ENCODE peak calls at places on chromosomes 12 and 14, in ten cellular contexts. One of them, this sample, is unnamed.

GRCh38 chr12:107635139-107635538 is 50.5 kb upstream of the PWP1 start:
- DNase-seq in GOT3: no peak
- DNase-seq in HCT116: no peak
- DNase-seq in GM12891: no peak
- DNase-seq in dorsolateral prefrontal cortex: no peak
- DNase-seq in activated CD4-positive, CD25-positive, alpha-beta regulatory T cell treated with anti-CD3 and anti-CD28 coated beads, Interleukin-2, amount 50 U/mL, for 72 hours: no peak
- DNase-seq in BJ: no peak
- DNase-seq in central memory CD4-positive, alpha-beta T cell: no peak
- DNase-seq in GM04504: no peak
- DNase-seq in activated CD4-positive, alpha-beta T cell treated with anti-CD3 and anti-CD28 coated beads for 36 hours: no peak
- DNase-seq in this sample: no peak

GRCh38 chr14:54395716-54396115 is 1.1 kb upstream of the CDKN3 start:
- DNase-seq in HCT116: no peak
- DNase-seq in GM12891: no peak
- DNase-seq in BJ: no peak
- DNase-seq in GM04504: no peak
- DNase-seq in central memory CD4-positive, alpha-beta T cell: no peak
- DNase-seq in activated CD4-positive, alpha-beta T cell treated with anti-CD3 and anti-CD28 coated beads for 36 hours: no peak
- DNase-seq in GOT3: no peak
- DNase-seq in activated CD4-positive, CD25-positive, alpha-beta regulatory T cell treated with anti-CD3 and anti-CD28 coated beads, Interleukin-2, amount 50 U/mL, for 72 hours: no peak
- DNase-seq in dorsolateral prefrontal cortex: no peak
- DNase-seq in this sample: no peak

GRCh38 chr12:131959137-131959536 is 9.4 kb downstream of the EP400 start:
- DNase-seq in GM12891: no peak
- DNase-seq in HCT116: no peak
- DNase-seq in GM04504: no peak
- DNase-seq in activated CD4-positive, CD25-positive, alpha-beta regulatory T cell treated with anti-CD3 and anti-CD28 coated beads, Interleukin-2, amount 50 U/mL, for 72 hours: no peak
- DNase-seq in central memory CD4-positive, alpha-beta T cell: no peak
- DNase-seq in dorsolateral prefrontal cortex: no peak
- DNase-seq in GOT3: no peak
- DNase-seq in activated CD4-positive, alpha-beta T cell treated with anti-CD3 and anti-CD28 coated beads for 36 hours: no peak
- DNase-seq in BJ: no peak
- DNase-seq in this sample: no peak

GRCh38 chr12:27505771-27506170 is 18.2 kb upstream of the PPFIBP1 start:
- DNase-seq in activated CD4-positive, alpha-beta T cell treated with anti-CD3 and anti-CD28 coated beads for 36 hours: no peak
- DNase-seq in central memory CD4-positive, alpha-beta T cell: no peak
- DNase-seq in BJ: no peak
- DNase-seq in dorsolateral prefrontal cortex: no peak
- DNase-seq in GM04504: no peak
- DNase-seq in activated CD4-positive, CD25-positive, alpha-beta regulatory T cell treated with anti-CD3 and anti-CD28 coated beads, Interleukin-2, amount 50 U/mL, for 72 hours: no peak
- DNase-seq in GOT3: no peak
- DNase-seq in HCT116: no peak
- DNase-seq in GM12891: no peak
- DNase-seq in this sample: no peak

GRCh38 chr12:79842630-79843029 is 92.3 kb downstream of the PPP1R12A start:
- DNase-seq in activated CD4-positive, CD25-positive, alpha-beta regulatory T cell treated with anti-CD3 and anti-CD28 coated beads, Interleukin-2, amount 50 U/mL, for 72 hours: no peak
- DNase-seq in activated CD4-positive, alpha-beta T cell treated with anti-CD3 and anti-CD28 coated beads for 36 hours: no peak
- DNase-seq in dorsolateral prefrontal cortex: no peak
- DNase-seq in GOT3: no peak
- DNase-seq in GM12891: no peak
- DNase-seq in BJ: no peak
- DNase-seq in GM04504: no peak
- DNase-seq in HCT116: no peak
- DNase-seq in central memory CD4-positive, alpha-beta T cell: no peak
- DNase-seq in this sample: no peak

GRCh38 chr12:91422107-91422506 is 239.5 kb upstream of the DCN start:
- DNase-seq in activated CD4-positive, CD25-positive, alpha-beta regulatory T cell treated with anti-CD3 and anti-CD28 coated beads, Interleukin-2, amount 50 U/mL, for 72 hours: no peak
- DNase-seq in dorsolateral prefrontal cortex: peak
- DNase-seq in GM12891: no peak
- DNase-seq in GOT3: no peak
- DNase-seq in activated CD4-positive, alpha-beta T cell treated with anti-CD3 and anti-CD28 coated beads for 36 hours: no peak
- DNase-seq in GM04504: no peak
- DNase-seq in BJ: no peak
- DNase-seq in HCT116: no peak
- DNase-seq in central memory CD4-positive, alpha-beta T cell: no peak
- DNase-seq in this sample: no peak

GRCh38 chr12:5217936-5218335 is 174.3 kb downstream of the KCNA5 start:
- DNase-seq in GOT3: no peak
- DNase-seq in HCT116: no peak
- DNase-seq in activated CD4-positive, alpha-beta T cell treated with anti-CD3 and anti-CD28 coated beads for 36 hours: no peak
- DNase-seq in dorsolateral prefrontal cortex: peak
- DNase-seq in GM04504: no peak
- DNase-seq in central memory CD4-positive, alpha-beta T cell: no peak
- DNase-seq in activated CD4-positive, CD25-positive, alpha-beta regulatory T cell treated with anti-CD3 and anti-CD28 coated beads, Interleukin-2, amount 50 U/mL, for 72 hours: no peak
- DNase-seq in GM12891: no peak
- DNase-seq in BJ: no peak
- DNase-seq in this sample: no peak

GRCh38 chr12:107864235-107864634 is 89.7 kb downstream of the ASCL4 start:
- DNase-seq in HCT116: no peak
- DNase-seq in GOT3: no peak
- DNase-seq in BJ: no peak
- DNase-seq in dorsolateral prefrontal cortex: no peak
- DNase-seq in GM12891: no peak
- DNase-seq in GM04504: no peak
- DNase-seq in activated CD4-positive, CD25-positive, alpha-beta regulatory T cell treated with anti-CD3 and anti-CD28 coated beads, Interleukin-2, amount 50 U/mL, for 72 hours: no peak
- DNase-seq in activated CD4-positive, alpha-beta T cell treated with anti-CD3 and anti-CD28 coated beads for 36 hours: no peak
- DNase-seq in central memory CD4-positive, alpha-beta T cell: no peak
- DNase-seq in this sample: no peak

GRCh38 chr14:104382361-104383087 is 197.0 kb upstream of the C14orf180 start:
- DNase-seq in GOT3: no peak
- DNase-seq in GM12891: no peak
- DNase-seq in BJ: no peak
- DNase-seq in HCT116: no peak
- DNase-seq in GM04504: no peak
- DNase-seq in dorsolateral prefrontal cortex: no peak
- DNase-seq in central memory CD4-positive, alpha-beta T cell: no peak
- DNase-seq in activated CD4-positive, alpha-beta T cell treated with anti-CD3 and anti-CD28 coated beads for 36 hours: no peak
- DNase-seq in activated CD4-positive, CD25-positive, alpha-beta regulatory T cell treated with anti-CD3 and anti-CD28 coated beads, Interleukin-2, amount 50 U/mL, for 72 hours: no peak
- DNase-seq in this sample: peak

GRCh38 chr14:39228044-39228443 is 5.7 kb upstream of the MIA2 start:
- DNase-seq in GM04504: no peak
- DNase-seq in GOT3: no peak
- DNase-seq in activated CD4-positive, CD25-positive, alpha-beta regulatory T cell treated with anti-CD3 and anti-CD28 coated beads, Interleukin-2, amount 50 U/mL, for 72 hours: no peak
- DNase-seq in HCT116: no peak
- DNase-seq in GM12891: no peak
- DNase-seq in central memory CD4-positive, alpha-beta T cell: no peak
- DNase-seq in activated CD4-positive, alpha-beta T cell treated with anti-CD3 and anti-CD28 coated beads for 36 hours: no peak
- DNase-seq in BJ: no peak
- DNase-seq in dorsolateral prefrontal cortex: no peak
- DNase-seq in this sample: no peak

GRCh38 chr14:54529811-54530210 is 20.1 kb downstream of the CGRRF1 start:
- DNase-seq in BJ: peak
- DNase-seq in GM04504: no peak
- DNase-seq in GM12891: no peak
- DNase-seq in dorsolateral prefrontal cortex: no peak
- DNase-seq in GOT3: no peak
- DNase-seq in activated CD4-positive, CD25-positive, alpha-beta regulatory T cell treated with anti-CD3 and anti-CD28 coated beads, Interleukin-2, amount 50 U/mL, for 72 hours: no peak
- DNase-seq in HCT116: no peak
- DNase-seq in central memory CD4-positive, alpha-beta T cell: no peak
- DNase-seq in activated CD4-positive, alpha-beta T cell treated with anti-CD3 and anti-CD28 coated beads for 36 hours: no peak
- DNase-seq in this sample: no peak

GRCh38 chr12:90905691-90906370 is 49.1 kb downstream of the CCER1 start:
- DNase-seq in dorsolateral prefrontal cortex: no peak
- DNase-seq in activated CD4-positive, alpha-beta T cell treated with anti-CD3 and anti-CD28 coated beads for 36 hours: no peak
- DNase-seq in GM04504: no peak
- DNase-seq in HCT116: no peak
- DNase-seq in BJ: no peak
- DNase-seq in GM12891: no peak
- DNase-seq in activated CD4-positive, CD25-positive, alpha-beta regulatory T cell treated with anti-CD3 and anti-CD28 coated beads, Interleukin-2, amount 50 U/mL, for 72 hours: no peak
- DNase-seq in GOT3: no peak
- DNase-seq in central memory CD4-positive, alpha-beta T cell: no peak
- DNase-seq in this sample: no peak

GRCh38 chr14:92670967-92671366 is 77.5 kb downstream of the LGMN start:
- DNase-seq in activated CD4-positive, alpha-beta T cell treated with anti-CD3 and anti-CD28 coated beads for 36 hours: peak
- DNase-seq in activated CD4-positive, CD25-positive, alpha-beta regulatory T cell treated with anti-CD3 and anti-CD28 coated beads, Interleukin-2, amount 50 U/mL, for 72 hours: no peak
- DNase-seq in GOT3: no peak
- DNase-seq in GM04504: no peak
- DNase-seq in BJ: no peak
- DNase-seq in GM12891: no peak
- DNase-seq in dorsolateral prefrontal cortex: no peak
- DNase-seq in central memory CD4-positive, alpha-beta T cell: no peak
- DNase-seq in HCT116: no peak
- DNase-seq in this sample: no peak

GRCh38 chr14:65198346-65198745 is 96.0 kb upstream of the MAX start:
- DNase-seq in HCT116: no peak
- DNase-seq in activated CD4-positive, alpha-beta T cell treated with anti-CD3 and anti-CD28 coated beads for 36 hours: no peak
- DNase-seq in activated CD4-positive, CD25-positive, alpha-beta regulatory T cell treated with anti-CD3 and anti-CD28 coated beads, Interleukin-2, amount 50 U/mL, for 72 hours: no peak
- DNase-seq in central memory CD4-positive, alpha-beta T cell: no peak
- DNase-seq in GM04504: no peak
- DNase-seq in GM12891: no peak
- DNase-seq in dorsolateral prefrontal cortex: no peak
- DNase-seq in BJ: no peak
- DNase-seq in GOT3: no peak
- DNase-seq in this sample: no peak

GRCh38 chr12:95385646-95386045 is 88.3 kb upstream of the METAP2 start:
- DNase-seq in activated CD4-positive, CD25-positive, alpha-beta regulatory T cell treated with anti-CD3 and anti-CD28 coated beads, Interleukin-2, amount 50 U/mL, for 72 hours: no peak
- DNase-seq in GM12891: no peak
- DNase-seq in central memory CD4-positive, alpha-beta T cell: no peak
- DNase-seq in dorsolateral prefrontal cortex: peak
- DNase-seq in GM04504: peak
- DNase-seq in activated CD4-positive, alpha-beta T cell treated with anti-CD3 and anti-CD28 coated beads for 36 hours: no peak
- DNase-seq in HCT116: no peak
- DNase-seq in BJ: no peak
- DNase-seq in GOT3: no peak
- DNase-seq in this sample: no peak

GRCh38 chr14:24132061-24132685 is 1.7 kb downstream of the FITM1 start:
- DNase-seq in activated CD4-positive, alpha-beta T cell treated with anti-CD3 and anti-CD28 coated beads for 36 hours: peak
- DNase-seq in central memory CD4-positive, alpha-beta T cell: peak
- DNase-seq in HCT116: no peak
- DNase-seq in GM04504: no peak
- DNase-seq in activated CD4-positive, CD25-positive, alpha-beta regulatory T cell treated with anti-CD3 and anti-CD28 coated beads, Interleukin-2, amount 50 U/mL, for 72 hours: peak
- DNase-seq in BJ: no peak
- DNase-seq in GM12891: no peak
- DNase-seq in dorsolateral prefrontal cortex: no peak
- DNase-seq in GOT3: no peak
- DNase-seq in this sample: no peak

GRCh38 chr12:11650279-11650696 is 814 bp downstream of the ETV6 start:
- DNase-seq in central memory CD4-positive, alpha-beta T cell: no peak
- DNase-seq in GM12891: no peak
- DNase-seq in activated CD4-positive, alpha-beta T cell treated with anti-CD3 and anti-CD28 coated beads for 36 hours: no peak
- DNase-seq in GOT3: no peak
- DNase-seq in activated CD4-positive, CD25-positive, alpha-beta regulatory T cell treated with anti-CD3 and anti-CD28 coated beads, Interleukin-2, amount 50 U/mL, for 72 hours: no peak
- DNase-seq in BJ: no peak
- DNase-seq in GM04504: no peak
- DNase-seq in HCT116: no peak
- DNase-seq in dorsolateral prefrontal cortex: no peak
- DNase-seq in this sample: peak

GRCh38 chr12:104866286-104866685 is 91.8 kb downstream of the SLC41A2 start:
- DNase-seq in activated CD4-positive, CD25-positive, alpha-beta regulatory T cell treated with anti-CD3 and anti-CD28 coated beads, Interleukin-2, amount 50 U/mL, for 72 hours: no peak
- DNase-seq in central memory CD4-positive, alpha-beta T cell: no peak
- DNase-seq in activated CD4-positive, alpha-beta T cell treated with anti-CD3 and anti-CD28 coated beads for 36 hours: no peak
- DNase-seq in dorsolateral prefrontal cortex: no peak
- DNase-seq in GOT3: no peak
- DNase-seq in BJ: no peak
- DNase-seq in GM04504: no peak
- DNase-seq in HCT116: no peak
- DNase-seq in GM12891: no peak
- DNase-seq in this sample: no peak

GRCh38 chr14:89025581-89026236 is 201.3 kb downstream of the TTC8 start:
- DNase-seq in GM04504: peak
- DNase-seq in HCT116: no peak
- DNase-seq in activated CD4-positive, CD25-positive, alpha-beta regulatory T cell treated with anti-CD3 and anti-CD28 coated beads, Interleukin-2, amount 50 U/mL, for 72 hours: no peak
- DNase-seq in GM12891: no peak
- DNase-seq in central memory CD4-positive, alpha-beta T cell: no peak
- DNase-seq in BJ: peak
- DNase-seq in GOT3: no peak
- DNase-seq in dorsolateral prefrontal cortex: no peak
- DNase-seq in activated CD4-positive, alpha-beta T cell treated with anti-CD3 and anti-CD28 coated beads for 36 hours: no peak
- DNase-seq in this sample: no peak

GRCh38 chr14:75487155-75487671 is 35.1 kb upstream of the BATF start:
- DNase-seq in activated CD4-positive, alpha-beta T cell treated with anti-CD3 and anti-CD28 coated beads for 36 hours: peak
- DNase-seq in GM12891: no peak
- DNase-seq in BJ: no peak
- DNase-seq in GM04504: no peak
- DNase-seq in dorsolateral prefrontal cortex: no peak
- DNase-seq in central memory CD4-positive, alpha-beta T cell: no peak
- DNase-seq in HCT116: no peak
- DNase-seq in GOT3: no peak
- DNase-seq in activated CD4-positive, CD25-positive, alpha-beta regulatory T cell treated with anti-CD3 and anti-CD28 coated beads, Interleukin-2, amount 50 U/mL, for 72 hours: peak
- DNase-seq in this sample: no peak

GRCh38 chr14:55302367-55302766 is 31.1 kb downstream of the FBXO34 start:
- DNase-seq in HCT116: no peak
- DNase-seq in dorsolateral prefrontal cortex: no peak
- DNase-seq in GM04504: no peak
- DNase-seq in GOT3: no peak
- DNase-seq in activated CD4-positive, alpha-beta T cell treated with anti-CD3 and anti-CD28 coated beads for 36 hours: no peak
- DNase-seq in central memory CD4-positive, alpha-beta T cell: no peak
- DNase-seq in GM12891: no peak
- DNase-seq in BJ: no peak
- DNase-seq in activated CD4-positive, CD25-positive, alpha-beta regulatory T cell treated with anti-CD3 and anti-CD28 coated beads, Interleukin-2, amount 50 U/mL, for 72 hours: no peak
- DNase-seq in this sample: no peak

GRCh38 chr14:68961781-68962584 is 17.1 kb downstream of the ACTN1 start:
- DNase-seq in GM12891: no peak
- DNase-seq in activated CD4-positive, CD25-positive, alpha-beta regulatory T cell treated with anti-CD3 and anti-CD28 coated beads, Interleukin-2, amount 50 U/mL, for 72 hours: no peak
- DNase-seq in central memory CD4-positive, alpha-beta T cell: no peak
- DNase-seq in dorsolateral prefrontal cortex: peak
- DNase-seq in BJ: no peak
- DNase-seq in GM04504: no peak
- DNase-seq in GOT3: no peak
- DNase-seq in HCT116: no peak
- DNase-seq in activated CD4-positive, alpha-beta T cell treated with anti-CD3 and anti-CD28 coated beads for 36 hours: no peak
- DNase-seq in this sample: peak

GRCh38 chr14:70907172-70907995 is at the start of gene PCNX1:
- DNase-seq in activated CD4-positive, alpha-beta T cell treated with anti-CD3 and anti-CD28 coated beads for 36 hours: peak
- DNase-seq in dorsolateral prefrontal cortex: peak
- DNase-seq in GOT3: peak
- DNase-seq in GM12891: peak
- DNase-seq in activated CD4-positive, CD25-positive, alpha-beta regulatory T cell treated with anti-CD3 and anti-CD28 coated beads, Interleukin-2, amount 50 U/mL, for 72 hours: peak
- DNase-seq in GM04504: no peak
- DNase-seq in HCT116: peak
- DNase-seq in BJ: no peak
- DNase-seq in central memory CD4-positive, alpha-beta T cell: peak
- DNase-seq in this sample: peak

GRCh38 chr12:110091136-110091711 is 32.9 kb upstream of the IFT81 start:
- DNase-seq in central memory CD4-positive, alpha-beta T cell: no peak
- DNase-seq in activated CD4-positive, CD25-positive, alpha-beta regulatory T cell treated with anti-CD3 and anti-CD28 coated beads, Interleukin-2, amount 50 U/mL, for 72 hours: no peak
- DNase-seq in GOT3: no peak
- DNase-seq in GM12891: no peak
- DNase-seq in dorsolateral prefrontal cortex: no peak
- DNase-seq in HCT116: no peak
- DNase-seq in activated CD4-positive, alpha-beta T cell treated with anti-CD3 and anti-CD28 coated beads for 36 hours: no peak
- DNase-seq in BJ: no peak
- DNase-seq in GM04504: no peak
- DNase-seq in this sample: no peak

GRCh38 chr14:54182419-54183040 is 214.3 kb upstream of the CDKN3 start:
- DNase-seq in HCT116: no peak
- DNase-seq in GOT3: no peak
- DNase-seq in dorsolateral prefrontal cortex: no peak
- DNase-seq in BJ: no peak
- DNase-seq in activated CD4-positive, alpha-beta T cell treated with anti-CD3 and anti-CD28 coated beads for 36 hours: no peak
- DNase-seq in GM04504: peak
- DNase-seq in GM12891: no peak
- DNase-seq in central memory CD4-positive, alpha-beta T cell: no peak
- DNase-seq in activated CD4-positive, CD25-positive, alpha-beta regulatory T cell treated with anti-CD3 and anti-CD28 coated beads, Interleukin-2, amount 50 U/mL, for 72 hours: no peak
- DNase-seq in this sample: no peak

GRCh38 chr14:38526841-38527501 is 271.1 kb upstream of the CLEC14A start:
- DNase-seq in activated CD4-positive, CD25-positive, alpha-beta regulatory T cell treated with anti-CD3 and anti-CD28 coated beads, Interleukin-2, amount 50 U/mL, for 72 hours: no peak
- DNase-seq in GM12891: no peak
- DNase-seq in GOT3: no peak
- DNase-seq in central memory CD4-positive, alpha-beta T cell: no peak
- DNase-seq in HCT116: no peak
- DNase-seq in GM04504: no peak
- DNase-seq in BJ: no peak
- DNase-seq in dorsolateral prefrontal cortex: no peak
- DNase-seq in activated CD4-positive, alpha-beta T cell treated with anti-CD3 and anti-CD28 coated beads for 36 hours: no peak
- DNase-seq in this sample: no peak